ENCODE peak calls at places on chromosomes 4 and X, in nine cellular contexts. O is right lobe of liver, K is body of pancreas, V is testis, W is uterus, Z is H1, L is endothelial cell of umbilical vein, S is stomach, A is IMR-90. C is an unnamed sample. For H3K36me3, the result is how much of the 10 kb centered on the place peaks cover.

GRCh38 chrX:2894885-2895292 is 34.2 kb downstream of the ARSD start:
- DNase-seq in Z (no peak), A (peak), K (peak), W (peak), V (no peak), O (no peak), S (peak), L (no peak), C (no peak)

GRCh38 chrX:10979956-10980355 is 131.2 kb upstream of the HCCS start:
- DNase-seq in A (peak), L (no peak), V (no peak), Z (no peak), S (no peak), K (no peak), W (no peak), O (no peak), C (no peak)

GRCh38 chrX:37871626-37872302 is 24.4 kb upstream of the DYNLT3 start:
- DNase-seq in W (no peak), A (peak), V (no peak), O (peak), K (peak), Z (no peak), S (peak), L (peak), C (peak)

GRCh38 chr4:129971419-129971818 is 875.5 kb downstream of the C4orf33 start:
- DNase-seq in O (no peak), A (no peak), W (no peak), L (no peak), Z (no peak), K (no peak), S (no peak), V (no peak), C (no peak)

GRCh38 chr4:184472540-184473264 is 1.6 kb downstream of the IRF2 start:
- DNase-seq in O (peak), V (peak), W (peak), K (peak), Z (peak), L (peak), S (peak), A (peak), C (peak)

GRCh38 chr4:153651041-153651960 is 32.8 kb upstream of the TLR2 start:
- DNase-seq in K (peak), O (peak), V (peak), L (no peak), Z (no peak), S (no peak), W (no peak), A (no peak), C (peak)

GRCh38 chr4:181592221-181592745 is 650.9 kb upstream of the TENM3 start:
- DNase-seq in A (peak), S (no peak), O (no peak), L (no peak), K (no peak), V (no peak), Z (no peak), W (no peak), C (no peak)

GRCh38 chrX:10502961-10503360 is 117.4 kb downstream of the MID1 start:
- DNase-seq in K (no peak), A (no peak), L (no peak), S (no peak), O (no peak), Z (no peak), W (no peak), V (no peak), C (no peak)

GRCh38 chr4:48633657-48634056 is 143.6 kb downstream of the ZAR1 start:
- DNase-seq in A (peak), V (no peak), L (no peak), Z (no peak), O (no peak), S (no peak), K (no peak), W (no peak), C (no peak)

GRCh38 chr4:56575820-56576429 is 70.3 kb downstream of the ARL9 start:
- DNase-seq in V (no peak), W (no peak), L (peak), K (no peak), A (peak), O (no peak), S (no peak), Z (no peak), C (no peak)

GRCh38 chr4:83074086-83074704 is 39.2 kb downstream of the COPS4 start:
- DNase-seq in S (no peak), L (peak), V (peak), Z (no peak), O (no peak), W (no peak), K (peak), A (peak), C (no peak)

GRCh38 chrX:140526138-140526537 is 21.3 kb upstream of the SOX3 start:
- DNase-seq in K (no peak), Z (no peak), A (peak), V (no peak), L (no peak), S (no peak), W (no peak), O (no peak), C (no peak)

GRCh38 chr4:155578726-155579385 is 87.8 kb upstream of the GUCY1A1 start:
- DNase-seq in K (no peak), W (no peak), O (no peak), Z (no peak), L (peak), V (no peak), A (no peak), S (no peak), C (no peak)

GRCh38 chr4:94673961-94674360 is 83.8 kb upstream of the BMPR1B start:
- DNase-seq in L (no peak), K (no peak), W (no peak), A (no peak), S (no peak), Z (no peak), V (no peak), O (no peak), C (no peak)

GRCh38 chr4:127889903-127890302 is 9.2 kb downstream of the PLK4 start:
- DNase-seq in K (no peak), O (no peak), V (no peak), Z (no peak), A (peak), L (no peak), W (no peak), S (no peak), C (no peak)

GRCh38 chrX:19548279-19548678 is 33.0 kb upstream of the MAP3K15 start:
- DNase-seq in A (no peak), S (no peak), Z (no peak), V (no peak), W (no peak), K (no peak), O (no peak), L (no peak), C (no peak)

GRCh38 chrX:47960400-47960799 is 43.4 kb downstream of the ZNF182 start:
- DNase-seq in Z (no peak), W (no peak), V (no peak), A (no peak), K (peak), S (no peak), L (no peak), O (no peak), C (no peak)

GRCh38 chr4:20422398-20422797 is 170.7 kb downstream of the SLIT2 start:
- DNase-seq in Z (peak), L (peak), S (peak), V (peak), K (peak), O (peak), W (peak), A (peak), C (no peak)

GRCh38 chr4:149077142-149077541 is 634.9 kb upstream of the NR3C2 start:
- DNase-seq in Z (no peak), V (no peak), A (peak), O (no peak), W (no peak), S (no peak), K (no peak), L (no peak), C (no peak)

GRCh38 chrX:154712781-154713391 is 38.0 kb downstream of the GAB3 start:
- DNase-seq in A (peak), V (no peak), K (no peak), L (peak), W (no peak), S (no peak), Z (no peak), O (no peak), C (no peak)

GRCh38 chr4:173448103-173448502 is 49.2 kb upstream of the SCRG1 start:
- DNase-seq in O (no peak), W (no peak), L (no peak), K (peak), Z (no peak), A (peak), S (no peak), V (peak), C (no peak)

GRCh38 chrX:645024-645376 is 14.4 kb downstream of the SHOX start:
- DNase-seq in W (no peak), Z (no peak), S (no peak), L (no peak), A (no peak), V (no peak), K (no peak), O (no peak), C (no peak)

GRCh38 chrX:151703487-151703886 is 8.2 kb downstream of the PRRG3 start:
- DNase-seq in S (peak), O (no peak), W (peak), K (peak), L (no peak), Z (no peak), V (peak), A (no peak), C (peak)

GRCh38 chr4:40323866-40324265 is 11.3 kb upstream of the CHRNA9 start:
- DNase-seq in Z (no peak), L (no peak), S (no peak), K (no peak), A (no peak), V (no peak), W (no peak), O (no peak), C (no peak)

GRCh38 chr4:88320174-88320779 is 35.9 kb upstream of the PPM1K start:
- DNase-seq in Z (no peak), V (no peak), K (no peak), O (no peak), S (no peak), L (peak), A (no peak), W (no peak), C (no peak)

GRCh38 chr4:55424791-55425190 is 29.0 kb downstream of the TMEM165 start:
- DNase-seq in Z (no peak), A (no peak), S (no peak), L (no peak), K (no peak), W (no peak), V (no peak), O (no peak), C (no peak)

GRCh38 chr4:4338201-4338600 is 48.1 kb downstream of the ZBTB49 start:
- DNase-seq in S (no peak), O (no peak), V (no peak), K (no peak), Z (no peak), W (no peak), A (no peak), L (no peak), C (no peak)

GRCh38 chr4:1837069-1837468 is 18.9 kb downstream of the LETM1 start:
- DNase-seq in Z (no peak), L (no peak), W (no peak), S (no peak), V (no peak), K (no peak), A (no peak), O (no peak), C (no peak)
- H3K36me3 ChIP-seq in Z (under half), L (under half), W (under half), S (half or more), V (under half), K (half or more), A (half or more), O (under half), C (half or more)

DNA sequence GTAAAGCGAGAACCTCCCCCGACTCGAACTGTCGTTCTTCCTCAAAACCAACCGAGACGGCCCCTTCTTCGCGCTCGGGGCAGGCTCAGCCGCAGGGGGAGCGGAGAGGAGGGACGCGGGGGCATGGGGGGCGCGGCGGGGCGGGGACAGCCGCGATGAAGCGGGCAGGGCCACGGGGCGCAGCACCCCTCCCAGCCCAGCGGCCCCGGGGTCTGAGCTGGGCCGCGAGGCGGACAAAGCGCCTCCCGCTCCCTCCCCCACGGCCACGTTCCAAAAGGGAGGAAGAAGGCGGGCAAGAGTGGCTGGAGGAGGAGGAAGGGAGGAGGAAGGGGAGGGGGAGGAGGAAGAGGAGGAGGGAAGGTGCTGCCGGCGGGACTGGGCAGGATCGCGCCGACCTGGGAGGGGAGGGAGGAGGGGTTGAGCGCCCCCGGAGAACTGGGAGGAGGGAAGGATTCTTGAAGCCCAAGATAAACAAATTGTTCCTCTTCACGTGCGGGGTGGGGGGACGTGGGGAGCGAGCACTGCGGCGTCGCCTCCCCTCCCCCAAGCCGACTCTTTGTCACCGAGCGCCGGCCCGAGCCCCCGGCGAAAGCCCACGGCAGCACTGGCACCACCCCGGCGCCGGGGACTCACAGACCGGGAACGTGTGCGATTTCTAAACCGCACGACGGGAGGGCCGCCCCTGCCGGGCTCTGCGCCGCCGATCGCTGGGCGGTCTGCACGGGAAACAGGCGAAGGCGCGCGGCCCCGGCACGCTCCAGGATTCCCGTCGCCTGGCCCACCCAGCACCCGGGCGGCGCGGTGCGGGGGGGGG is 2.9 kb downstream of the MAML3 start:
- DNase-seq in Z (peak), K (peak), S (peak), A (peak), W (peak), O (peak), L (peak), V (peak), C (peak)
- TF ChIP-seq POLR2A in Z (peak), K (peak), S (no peak), A (peak), W (peak), O (peak), L (peak), V (no peak), C (peak)

GRCh38 chr4:101158136-101158485 is 189.2 kb downstream of the PPP3CA start:
- DNase-seq in V (no peak), K (no peak), L (no peak), O (no peak), W (no peak), A (peak), S (no peak), Z (no peak), C (no peak)
- H3K27ac ChIP-seq in V (no peak), K (no peak), L (no peak), O (no peak), W (no peak), A (no peak), S (no peak), Z (no peak), C (no peak)

DNA sequence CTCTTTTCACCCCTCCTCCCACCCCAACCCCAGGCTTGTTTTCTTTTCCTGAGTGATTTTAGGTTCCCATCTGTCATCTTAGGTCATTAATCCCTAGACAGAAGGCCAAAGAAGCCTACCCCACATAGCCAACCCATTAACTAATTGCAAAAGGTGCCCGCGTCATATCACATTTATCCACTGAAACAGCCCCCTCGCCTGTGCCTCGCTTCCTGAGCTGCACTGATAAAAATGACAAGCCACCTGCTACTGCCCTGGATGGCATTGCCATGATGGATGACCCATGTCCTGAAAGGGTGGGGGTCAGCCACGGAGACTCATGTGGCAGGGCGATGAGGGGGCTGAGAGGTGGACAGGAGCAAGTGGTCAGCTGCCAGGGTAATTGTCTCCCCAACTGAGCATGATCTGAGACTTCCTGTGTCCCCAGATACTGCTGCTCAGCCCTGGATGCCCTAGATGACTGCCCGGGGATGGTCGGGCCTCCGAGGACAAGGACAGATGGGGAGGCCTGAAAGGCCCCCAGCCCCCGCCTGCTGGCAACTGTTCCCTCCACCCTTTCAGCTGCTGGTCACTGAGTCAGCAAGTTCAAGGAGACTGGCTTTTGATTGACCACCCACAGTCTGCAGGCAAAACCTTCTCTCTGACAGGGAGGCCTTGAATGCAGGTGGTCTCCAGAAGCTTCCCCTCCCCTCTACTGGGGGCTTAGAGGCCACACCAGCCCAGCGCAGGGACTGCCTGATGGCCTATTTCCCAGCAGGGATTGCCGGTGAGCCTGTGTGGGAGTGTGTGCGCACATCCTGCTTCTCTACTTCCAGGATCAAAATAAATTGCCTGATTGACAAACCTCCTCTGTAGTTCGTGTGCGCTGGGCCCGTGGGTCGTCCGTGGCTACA is 496.3 kb downstream of the BCOR start:
- DNase-seq in K (no peak), L (no peak), O (no peak), W (no peak), V (no peak), Z (no peak), S (no peak), A (no peak), C (no peak)
- H3K36me3 ChIP-seq in K (under half), L (under half), O (under half), W (under half), V (under half), Z (under half), S (under half), A (under half), C (under half)

GRCh38 chr4:73912191-73912590 is 43.0 kb downstream of the CXCL1 start:
- DNase-seq in K (no peak), V (no peak), O (no peak), Z (no peak), W (no peak), A (no peak), S (no peak), L (no peak), C (no peak)
- TF ChIP-seq POLR2A in K (no peak), V (no peak), O (no peak), Z (no peak), W (no peak), A (no peak), S (no peak), L (no peak), C (no peak)

GRCh38 chr4:2787230-2788100 is 5.4 kb upstream of the SH3BP2 start:
- DNase-seq in W (no peak), V (peak), S (peak), K (peak), A (no peak), Z (no peak), L (no peak), O (peak), C (peak)
- H3K27ac ChIP-seq in W (peak), V (peak), S (peak), K (no peak), A (no peak), Z (no peak), L (no peak), O (no peak), C (peak)

GRCh38 chr4:146343199-146343598 is 128.9 kb downstream of the REELD1 start:
- DNase-seq in K (no peak), W (no peak), V (no peak), A (no peak), O (no peak), S (no peak), L (peak), Z (no peak), C (no peak)
- H3K36me3 ChIP-seq in K (under half), W (under half), V (under half), A (under half), O (under half), S (under half), L (under half), Z (under half), C (under half)